ENCODE peak calls at places on chromosomes 6 and 20, in five cellular contexts. One of them, this sample, is unnamed.
A peak's percentile ranks its signal among the peaks of the same experiment; 100 is the strongest.

GRCh38 chr6:77361018-77361417 is 102.3 kb downstream of the HTR1B start:
- DNase-seq in mesendoderm: no peak
- DNase-seq in IMR-90: no peak
- DNase-seq in neuronal stem cell: no peak
- DNase-seq in H9: no peak
- DNase-seq in this sample: no peak

GRCh38 chr6:141153563-141153962 is 979.2 kb upstream of the GJE1 start:
- DNase-seq in H9: peak; percentile 44
- DNase-seq in neuronal stem cell: no peak
- DNase-seq in IMR-90: no peak
- DNase-seq in mesendoderm: peak; percentile 41
- DNase-seq in this sample: no peak

GRCh38 chr6:34341481-34341971 is 50.9 kb downstream of the NUDT3 start:
- DNase-seq in H9: no peak
- DNase-seq in neuronal stem cell: no peak
- DNase-seq in mesendoderm: no peak
- DNase-seq in IMR-90: peak; percentile 75
- DNase-seq in this sample: peak; percentile 65

GRCh38 chr6:20404641-20405032 is 3.0 kb downstream of the E2F3 start:
- DNase-seq in neuronal stem cell: peak; percentile 12
- DNase-seq in IMR-90: peak; percentile 81
- DNase-seq in mesendoderm: peak; percentile 92
- DNase-seq in H9: peak; percentile 63
- DNase-seq in this sample: peak; percentile 88

GRCh38 chr6:109282732-109283131 is 99.5 kb downstream of the CD164 start:
- DNase-seq in mesendoderm: no peak
- DNase-seq in IMR-90: no peak
- DNase-seq in neuronal stem cell: no peak
- DNase-seq in H9: no peak
- DNase-seq in this sample: no peak

GRCh38 chr6:155216312-155217028 is 47.3 kb upstream of the CLDN20 start:
- DNase-seq in mesendoderm: peak; percentile 41
- DNase-seq in H9: peak; percentile 59
- DNase-seq in IMR-90: no peak
- DNase-seq in neuronal stem cell: peak; percentile 15
- DNase-seq in this sample: no peak

GRCh38 chr6:63649847-63650265 is 14.3 kb downstream of the PHF3 start:
- DNase-seq in neuronal stem cell: no peak
- DNase-seq in IMR-90: peak; percentile 37
- DNase-seq in mesendoderm: no peak
- DNase-seq in H9: no peak
- DNase-seq in this sample: peak; percentile 34

GRCh38 chr20:53922901-53923314 is 147.5 kb downstream of the BCAS1 start:
- DNase-seq in H9: no peak
- DNase-seq in mesendoderm: no peak
- DNase-seq in IMR-90: no peak
- DNase-seq in neuronal stem cell: no peak
- DNase-seq in this sample: no peak

GRCh38 chr20:25252686-25253421 is 5.0 kb downstream of the PYGB start:
- DNase-seq in neuronal stem cell: no peak
- DNase-seq in H9: peak; percentile 21
- DNase-seq in mesendoderm: no peak
- DNase-seq in IMR-90: no peak
- DNase-seq in this sample: no peak

GRCh38 chr6:3299221-3299620 is 40.5 kb downstream of the PSMG4 start:
- DNase-seq in mesendoderm: no peak
- DNase-seq in IMR-90: no peak
- DNase-seq in neuronal stem cell: no peak
- DNase-seq in H9: no peak
- DNase-seq in this sample: no peak

GRCh38 chr6:53089948-53090347 is 24.7 kb downstream of the FBXO9 start:
- DNase-seq in neuronal stem cell: no peak
- DNase-seq in IMR-90: no peak
- DNase-seq in mesendoderm: no peak
- DNase-seq in H9: no peak
- DNase-seq in this sample: no peak

GRCh38 chr20:34150616-34151015 is 38.6 kb upstream of the EIF2S2 start:
- DNase-seq in H9: no peak
- DNase-seq in IMR-90: no peak
- DNase-seq in neuronal stem cell: no peak
- DNase-seq in mesendoderm: no peak
- DNase-seq in this sample: no peak

GRCh38 chr6:95686858-95687257 is 109.5 kb downstream of the MANEA start:
- DNase-seq in IMR-90: no peak
- DNase-seq in H9: no peak
- DNase-seq in neuronal stem cell: no peak
- DNase-seq in mesendoderm: no peak
- DNase-seq in this sample: no peak

GRCh38 chr6:241331-241865 is 50.9 kb upstream of the DUSP22 start:
- DNase-seq in mesendoderm: no peak
- DNase-seq in H9: no peak
- DNase-seq in IMR-90: no peak
- DNase-seq in neuronal stem cell: no peak
- DNase-seq in this sample: no peak

GRCh38 chr6:76677017-76677416 is 604.6 kb upstream of the IMPG1 start:
- DNase-seq in H9: no peak
- DNase-seq in mesendoderm: no peak
- DNase-seq in neuronal stem cell: no peak
- DNase-seq in IMR-90: no peak
- DNase-seq in this sample: no peak

GRCh38 chr20:57664924-57665588 is 44.8 kb downstream of the PMEPA1 start:
- DNase-seq in neuronal stem cell: no peak
- DNase-seq in IMR-90: no peak
- DNase-seq in mesendoderm: no peak
- DNase-seq in H9: no peak
- DNase-seq in this sample: no peak

GRCh38 chr6:11179978-11180303 is 52.5 kb downstream of the NEDD9 start:
- DNase-seq in mesendoderm: no peak
- DNase-seq in H9: no peak
- DNase-seq in IMR-90: no peak
- DNase-seq in neuronal stem cell: no peak
- DNase-seq in this sample: no peak

GRCh38 chr6:56804996-56805395 is 149.9 kb upstream of the BEND6 start:
- DNase-seq in neuronal stem cell: no peak
- DNase-seq in mesendoderm: no peak
- DNase-seq in H9: no peak
- DNase-seq in IMR-90: peak; percentile 84
- DNase-seq in this sample: peak; percentile 40

GRCh38 chr6:44431118-44431725 is 43.7 kb downstream of the CDC5L start:
- DNase-seq in mesendoderm: peak; percentile 67
- DNase-seq in IMR-90: peak; percentile 73
- DNase-seq in H9: no peak
- DNase-seq in neuronal stem cell: peak; percentile 30
- DNase-seq in this sample: peak; percentile 73

GRCh38 chr6:133055527-133055966 is 185.6 kb upstream of the EYA4 start:
- DNase-seq in IMR-90: no peak
- DNase-seq in neuronal stem cell: no peak
- DNase-seq in mesendoderm: peak; percentile 3
- DNase-seq in H9: peak; percentile 62
- DNase-seq in this sample: no peak

GRCh38 chr6:37794825-37795224 is 24.7 kb upstream of the ZFAND3 start:
- DNase-seq in H9: no peak
- DNase-seq in mesendoderm: no peak
- DNase-seq in IMR-90: peak; percentile 64
- DNase-seq in neuronal stem cell: no peak
- DNase-seq in this sample: peak; percentile 35

GRCh38 chr6:93663111-93663510 is 243.8 kb upstream of the EPHA7 start:
- DNase-seq in H9: no peak
- DNase-seq in mesendoderm: no peak
- DNase-seq in neuronal stem cell: no peak
- DNase-seq in IMR-90: no peak
- DNase-seq in this sample: no peak

GRCh38 chr6:123263981-123264380 is 267.9 kb downstream of the CLVS2 start:
- DNase-seq in neuronal stem cell: no peak
- DNase-seq in H9: no peak
- DNase-seq in IMR-90: no peak
- DNase-seq in mesendoderm: no peak
- DNase-seq in this sample: no peak

GRCh38 chr20:41738584-41739193 is 120.5 kb upstream of the CHD6 start:
- DNase-seq in H9: peak; percentile 64
- DNase-seq in mesendoderm: peak; percentile 68
- DNase-seq in IMR-90: peak; percentile 31
- DNase-seq in neuronal stem cell: peak; percentile 41
- DNase-seq in this sample: peak; percentile 26

GRCh38 chr20:4781211-4781610 is 59.5 kb downstream of the PRND start:
- DNase-seq in H9: no peak
- DNase-seq in neuronal stem cell: no peak
- DNase-seq in IMR-90: no peak
- DNase-seq in mesendoderm: no peak
- DNase-seq in this sample: no peak

DNA sequence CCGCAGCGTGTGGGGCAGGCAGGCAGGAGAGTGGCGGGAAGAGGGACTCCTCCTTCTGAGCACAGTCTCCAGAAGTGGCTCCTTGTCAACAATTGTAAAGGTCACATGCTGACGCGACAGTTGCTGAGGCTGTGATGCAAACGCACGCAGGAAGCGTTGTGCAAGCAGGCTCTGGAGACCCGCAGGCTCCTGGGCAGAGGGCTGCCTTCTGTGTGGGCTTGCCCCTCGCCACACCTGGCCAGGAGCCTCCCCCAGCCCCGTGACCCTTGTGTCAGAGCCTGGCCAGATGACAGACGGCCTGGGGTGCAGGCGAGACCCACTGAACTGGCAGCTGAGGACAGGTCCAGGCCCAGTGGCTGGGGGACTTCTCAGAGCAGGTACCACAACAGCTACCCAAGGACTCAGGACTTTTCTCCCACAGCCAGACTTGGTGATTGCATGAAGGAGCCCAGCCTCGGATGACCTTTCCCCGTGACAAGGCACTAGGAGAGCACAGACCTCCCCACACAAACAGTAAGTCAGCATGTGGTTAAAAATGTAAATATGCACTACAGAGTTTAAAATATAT is 222.2 kb upstream of the RREB1 start:
- DNase-seq in H9: no peak
- DNase-seq in IMR-90: no peak
- DNase-seq in neuronal stem cell: no peak
- DNase-seq in mesendoderm: no peak
- DNase-seq in this sample: peak; percentile 56
- H2BK120ac ChIP-seq in H9: no peak overlapping the region
- H2BK120ac ChIP-seq in IMR-90: no peak overlapping the region
- H2BK120ac ChIP-seq in neuronal stem cell: no peak overlapping the region
- H2BK120ac ChIP-seq in mesendoderm: no peak overlapping the region
- H2BK120ac ChIP-seq in this sample: peak overlapping the region; percentile 66

GRCh38 chr6:158910484-158911075 is 89.4 kb downstream of the RSPH3 start:
- DNase-seq in neuronal stem cell: peak; percentile 36
- DNase-seq in IMR-90: no peak
- DNase-seq in H9: peak; percentile 87
- DNase-seq in mesendoderm: peak; percentile 85
- DNase-seq in this sample: no peak

GRCh38 chr6:158908596-158908995 is 89.4 kb upstream of the EZR start:
- DNase-seq in neuronal stem cell: no peak
- DNase-seq in mesendoderm: no peak
- DNase-seq in H9: no peak
- DNase-seq in IMR-90: no peak
- DNase-seq in this sample: no peak

GRCh38 chr6:158911746-158912158 is 88.2 kb downstream of the RSPH3 start:
- DNase-seq in H9: no peak
- DNase-seq in neuronal stem cell: no peak
- DNase-seq in IMR-90: no peak
- DNase-seq in mesendoderm: no peak
- DNase-seq in this sample: no peak

GRCh38 chr6:158907931-158908330 is 88.8 kb upstream of the EZR start:
- DNase-seq in IMR-90: no peak
- DNase-seq in neuronal stem cell: no peak
- DNase-seq in H9: no peak
- DNase-seq in mesendoderm: no peak
- DNase-seq in this sample: no peak

DNA sequence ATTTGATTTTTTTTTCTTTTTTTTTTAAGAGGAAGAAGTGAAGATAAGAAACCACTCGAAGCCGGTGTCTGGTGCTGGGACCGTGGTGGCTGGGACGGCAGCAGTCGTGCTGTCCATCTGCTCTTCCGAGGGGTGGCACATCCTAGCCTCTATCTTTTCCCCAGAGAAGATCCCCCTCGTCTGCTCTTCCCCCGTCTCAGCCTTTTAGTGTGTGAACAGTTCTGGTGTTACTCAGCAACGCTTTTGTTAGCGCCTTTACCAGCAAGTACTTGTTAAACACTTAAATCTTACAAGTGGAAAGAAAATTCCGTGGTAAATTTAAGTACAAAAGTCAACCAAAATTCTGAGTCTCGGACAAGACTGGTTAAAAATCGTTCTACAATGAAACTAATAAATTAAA is 90.1 kb downstream of the RSPH3 start:
- DNase-seq in mesendoderm: peak; percentile 53
- DNase-seq in IMR-90: no peak
- DNase-seq in neuronal stem cell: no peak
- DNase-seq in H9: no peak
- DNase-seq in this sample: no peak
- H2BK120ac ChIP-seq in mesendoderm: no peak overlapping the region
- H2BK120ac ChIP-seq in IMR-90: no peak overlapping the region
- H2BK120ac ChIP-seq in neuronal stem cell: no peak overlapping the region
- H2BK120ac ChIP-seq in H9: peak overlapping the region; percentile 88
- H2BK120ac ChIP-seq in this sample: no peak overlapping the region

GRCh38 chr6:161417712-161418457 is 144.0 kb upstream of the AGPAT4 start:
- DNase-seq in IMR-90: peak; percentile 85
- DNase-seq in mesendoderm: peak; percentile 78
- DNase-seq in H9: no peak
- DNase-seq in neuronal stem cell: no peak
- DNase-seq in this sample: peak; percentile 83

GRCh38 chr6:161414800-161415199 is 140.9 kb upstream of the AGPAT4 start:
- DNase-seq in neuronal stem cell: no peak
- DNase-seq in mesendoderm: no peak
- DNase-seq in IMR-90: no peak
- DNase-seq in H9: no peak
- DNase-seq in this sample: no peak

GRCh38 chr6:161422710-161423109 is 148.8 kb upstream of the AGPAT4 start:
- DNase-seq in mesendoderm: no peak
- DNase-seq in H9: no peak
- DNase-seq in neuronal stem cell: no peak
- DNase-seq in IMR-90: peak; percentile 42
- DNase-seq in this sample: no peak

GRCh38 chr6:161415302-161415855 is 141.5 kb upstream of the AGPAT4 start:
- DNase-seq in H9: no peak
- DNase-seq in neuronal stem cell: no peak
- DNase-seq in IMR-90: no peak
- DNase-seq in mesendoderm: peak; percentile 62
- DNase-seq in this sample: no peak

DNA sequence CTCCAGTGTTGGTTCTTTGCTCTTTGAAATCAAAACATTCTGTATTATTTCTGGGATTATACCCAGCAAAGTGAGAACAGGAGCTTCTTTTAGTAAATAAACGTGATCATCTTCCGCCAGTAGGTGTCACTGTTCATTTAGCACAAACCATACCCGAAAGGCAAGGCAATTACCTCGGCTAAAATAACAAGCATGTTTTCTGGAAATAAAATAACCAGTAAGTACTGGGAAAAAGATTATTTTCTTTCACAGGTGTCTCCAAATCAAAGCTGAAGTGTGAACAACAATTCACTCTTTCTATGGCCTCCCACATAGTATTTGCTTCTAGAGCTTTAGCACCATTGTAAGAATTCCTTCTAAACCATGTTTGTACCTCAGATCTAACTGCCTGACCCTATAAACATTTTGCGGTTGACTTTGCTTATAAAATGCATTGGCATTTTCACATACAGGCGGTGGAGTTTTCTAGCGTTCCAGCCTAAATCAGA is 144.6 kb upstream of the AGPAT4 start:
- DNase-seq in IMR-90: peak; percentile 85
- DNase-seq in neuronal stem cell: peak; percentile 79
- DNase-seq in H9: no peak
- DNase-seq in mesendoderm: peak; percentile 81
- DNase-seq in this sample: peak; percentile 76
- H2BK120ac ChIP-seq in IMR-90: no peak overlapping the region
- H2BK120ac ChIP-seq in neuronal stem cell: no peak overlapping the region
- H2BK120ac ChIP-seq in H9: no peak overlapping the region
- H2BK120ac ChIP-seq in mesendoderm: no peak overlapping the region
- H2BK120ac ChIP-seq in this sample: no peak overlapping the region

GRCh38 chr6:89563866-89564265 is 74.7 kb downstream of the LYRM2 start:
- DNase-seq in neuronal stem cell: no peak
- DNase-seq in H9: no peak
- DNase-seq in mesendoderm: no peak
- DNase-seq in IMR-90: no peak
- DNase-seq in this sample: no peak
- H2BK120ac ChIP-seq in neuronal stem cell: peak overlapping the region; percentile 17
- H2BK120ac ChIP-seq in H9: no peak overlapping the region
- H2BK120ac ChIP-seq in mesendoderm: no peak overlapping the region
- H2BK120ac ChIP-seq in IMR-90: no peak overlapping the region
- H2BK120ac ChIP-seq in this sample: no peak overlapping the region

This sample was measured in mesenchymal stem cell.